ENCODE peak calls at places on chromosomes 16 and 17, in five cellular contexts. One of them, this sample, is unnamed. For H3K4me1, the result is how much of the 10 kb centered on the place peaks cover.

GRCh38 chr17:49830605-49831004 is 17.3 kb downstream of the TAC4 start:
- DNase-seq in spleen: no peak
- DNase-seq in IMR-90: no peak
- DNase-seq in Peyer's patch: no peak
- DNase-seq in body of pancreas: no peak
- DNase-seq in this sample: no peak

GRCh38 chr17:61458491-61459433 is 6.5 kb downstream of the TBX4 start:
- DNase-seq in Peyer's patch: no peak
- DNase-seq in body of pancreas: no peak
- DNase-seq in spleen: no peak
- DNase-seq in IMR-90: no peak
- DNase-seq in this sample: no peak

GRCh38 chr16:59432934-59433333 is 698.8 kb upstream of the GOT2 start:
- DNase-seq in IMR-90: no peak
- DNase-seq in body of pancreas: no peak
- DNase-seq in Peyer's patch: no peak
- DNase-seq in spleen: no peak
- DNase-seq in this sample: no peak

GRCh38 chr16:19289805-19290490 is 4.4 kb downstream of the CLEC19A start:
- DNase-seq in body of pancreas: peak
- DNase-seq in Peyer's patch: no peak
- DNase-seq in spleen: no peak
- DNase-seq in IMR-90: no peak
- DNase-seq in this sample: no peak

GRCh38 chr17:33142703-33143299 is 150.3 kb downstream of the ASIC2 start:
- DNase-seq in spleen: no peak
- DNase-seq in Peyer's patch: no peak
- DNase-seq in IMR-90: peak
- DNase-seq in body of pancreas: peak
- DNase-seq in this sample: no peak

GRCh38 chr16:85750021-85750826 is 672 bp downstream of the C16orf74 start:
- DNase-seq in body of pancreas: peak
- DNase-seq in Peyer's patch: no peak
- DNase-seq in spleen: peak
- DNase-seq in IMR-90: peak
- DNase-seq in this sample: no peak

GRCh38 chr17:19494961-19495806 is 38.5 kb upstream of the SLC47A1 start:
- DNase-seq in Peyer's patch: no peak
- DNase-seq in body of pancreas: no peak
- DNase-seq in spleen: no peak
- DNase-seq in IMR-90: no peak
- DNase-seq in this sample: no peak

GRCh38 chr17:79080349-79080748 is 5.7 kb downstream of the ENGASE start:
- DNase-seq in body of pancreas: no peak
- DNase-seq in IMR-90: no peak
- DNase-seq in spleen: peak
- DNase-seq in Peyer's patch: no peak
- DNase-seq in this sample: no peak

GRCh38 chr17:50027639-50028206 is 28.2 kb upstream of the ITGA3 start:
- DNase-seq in IMR-90: peak
- DNase-seq in body of pancreas: peak
- DNase-seq in Peyer's patch: no peak
- DNase-seq in spleen: no peak
- DNase-seq in this sample: no peak

GRCh38 chr16:77937473-77938195 is 84.7 kb upstream of the CLEC3A start:
- DNase-seq in IMR-90: peak
- DNase-seq in spleen: no peak
- DNase-seq in Peyer's patch: no peak
- DNase-seq in body of pancreas: no peak
- DNase-seq in this sample: no peak

GRCh38 chr17:79681101-79681621 is 49.6 kb upstream of the ENPP7 start:
- DNase-seq in IMR-90: no peak
- DNase-seq in body of pancreas: no peak
- DNase-seq in Peyer's patch: no peak
- DNase-seq in spleen: no peak
- DNase-seq in this sample: no peak

GRCh38 chr17:28577466-28577824 is 750 bp upstream of the ALDOC start:
- DNase-seq in Peyer's patch: no peak
- DNase-seq in body of pancreas: no peak
- DNase-seq in spleen: no peak
- DNase-seq in IMR-90: no peak
- DNase-seq in this sample: no peak

GRCh38 chr16:86472366-86472765 is 38.0 kb upstream of the FOXF1 start:
- DNase-seq in body of pancreas: no peak
- DNase-seq in spleen: no peak
- DNase-seq in IMR-90: no peak
- DNase-seq in Peyer's patch: no peak
- DNase-seq in this sample: no peak

GRCh38 chr17:9402590-9403199 is 172.9 kb downstream of the STX8 start:
- DNase-seq in Peyer's patch: no peak
- DNase-seq in spleen: no peak
- DNase-seq in IMR-90: peak
- DNase-seq in body of pancreas: peak
- DNase-seq in this sample: no peak

GRCh38 chr17:13638855-13639458 is 37.2 kb upstream of the HS3ST3A1 start:
- DNase-seq in Peyer's patch: no peak
- DNase-seq in spleen: no peak
- DNase-seq in body of pancreas: peak
- DNase-seq in IMR-90: peak
- DNase-seq in this sample: no peak

GRCh38 chr17:34319087-34319486 is at the start of gene CCL8:
- DNase-seq in IMR-90: no peak
- DNase-seq in body of pancreas: no peak
- DNase-seq in spleen: no peak
- DNase-seq in Peyer's patch: no peak
- DNase-seq in this sample: no peak

GRCh38 chr17:57324646-57325045 is 68.3 kb downstream of the MSI2 start:
- DNase-seq in spleen: no peak
- DNase-seq in Peyer's patch: no peak
- DNase-seq in body of pancreas: no peak
- DNase-seq in IMR-90: no peak
- DNase-seq in this sample: no peak

GRCh38 chr17:1360975-1361374 is 39.0 kb downstream of the YWHAE start:
- DNase-seq in Peyer's patch: no peak
- DNase-seq in body of pancreas: no peak
- DNase-seq in IMR-90: no peak
- DNase-seq in spleen: no peak
- DNase-seq in this sample: no peak

GRCh38 chr17:79834575-79835469 is 4.4 kb downstream of the CBX4 start:
- DNase-seq in IMR-90: no peak
- DNase-seq in Peyer's patch: no peak
- DNase-seq in body of pancreas: peak
- DNase-seq in spleen: peak
- DNase-seq in this sample: no peak

GRCh38 chr17:28902819-28903545 is at the start of gene DHRS13:
- DNase-seq in spleen: peak
- DNase-seq in body of pancreas: peak
- DNase-seq in Peyer's patch: peak
- DNase-seq in IMR-90: peak
- DNase-seq in this sample: peak

GRCh38 chr16:66953462-66954096 is 7.5 kb upstream of the CES3 start:
- DNase-seq in spleen: no peak
- DNase-seq in Peyer's patch: peak
- DNase-seq in IMR-90: no peak
- DNase-seq in body of pancreas: no peak
- DNase-seq in this sample: no peak

GRCh38 chr16:55559233-55559632 is 7.3 kb upstream of the CAPNS2 start:
- DNase-seq in IMR-90: peak
- DNase-seq in spleen: no peak
- DNase-seq in body of pancreas: no peak
- DNase-seq in Peyer's patch: no peak
- DNase-seq in this sample: no peak

GRCh38 chr16:72722552-72722951 is 325.4 kb downstream of the ZFHX3 start:
- DNase-seq in Peyer's patch: no peak
- DNase-seq in body of pancreas: no peak
- DNase-seq in IMR-90: no peak
- DNase-seq in spleen: no peak
- DNase-seq in this sample: no peak

GRCh38 chr17:16013943-16014407 is 14.4 kb downstream of the TTC19 start:
- DNase-seq in spleen: no peak
- DNase-seq in Peyer's patch: no peak
- DNase-seq in IMR-90: peak
- DNase-seq in body of pancreas: no peak
- DNase-seq in this sample: no peak

GRCh38 chr17:68684860-68685493 is 83.8 kb upstream of the FAM20A start:
- DNase-seq in body of pancreas: no peak
- DNase-seq in Peyer's patch: no peak
- DNase-seq in spleen: no peak
- DNase-seq in IMR-90: no peak
- DNase-seq in this sample: no peak

DNA sequence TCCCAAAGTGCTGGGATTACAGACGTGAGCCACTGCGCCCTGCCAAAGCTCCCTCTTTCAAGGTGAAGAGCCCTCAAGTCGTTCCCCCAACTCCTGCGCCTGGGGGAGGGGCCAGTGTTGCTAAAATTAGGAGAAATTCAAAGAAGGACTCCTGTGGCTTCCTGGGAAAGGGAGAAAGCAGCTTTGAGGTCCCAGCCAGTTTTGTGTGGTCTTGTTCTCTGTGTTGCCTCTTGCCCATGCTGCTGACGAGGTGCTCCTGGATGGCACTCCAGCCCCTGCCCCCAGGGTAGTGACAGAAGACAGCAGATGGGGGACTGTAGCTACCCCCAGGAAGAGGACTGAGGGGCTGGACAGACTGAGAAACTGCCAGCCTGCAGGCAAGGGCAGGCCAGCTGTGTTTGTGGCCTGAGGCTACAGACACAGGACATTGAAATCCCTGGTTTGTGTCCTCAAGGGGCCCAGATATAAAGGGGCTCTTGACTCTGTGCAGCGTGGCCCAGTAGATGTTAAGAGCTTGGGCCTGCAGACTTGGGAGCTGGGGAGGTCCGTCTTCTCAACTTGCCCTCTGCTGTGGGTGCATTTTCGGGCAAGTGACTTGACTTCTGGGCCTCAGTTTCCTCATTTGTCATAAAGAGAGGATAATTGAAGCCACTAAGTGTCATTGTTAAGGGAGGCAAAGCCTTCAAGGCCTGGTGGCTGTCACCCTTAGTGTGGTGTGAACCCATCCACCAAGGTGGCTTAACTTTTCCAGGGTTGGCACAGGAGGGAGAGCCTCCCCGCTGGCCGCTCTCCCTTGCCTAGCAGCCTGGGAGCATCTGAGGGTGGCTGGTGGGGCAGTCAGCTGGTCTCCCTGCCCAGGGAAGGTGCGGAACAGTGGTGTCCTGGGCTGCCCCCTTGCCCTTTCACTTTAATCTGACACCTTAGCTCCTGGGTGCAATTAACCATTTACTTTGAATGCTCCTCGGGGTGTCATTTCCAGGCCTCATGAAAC is 4.1 kb downstream of the UBALD2 start:
- DNase-seq in spleen: no peak
- DNase-seq in IMR-90: no peak
- DNase-seq in Peyer's patch: no peak
- DNase-seq in body of pancreas: no peak
- DNase-seq in this sample: no peak
- H3K4me1 ChIP-seq in spleen: half or more
- H3K4me1 ChIP-seq in IMR-90: under half
- H3K4me1 ChIP-seq in Peyer's patch: half or more
- H3K4me1 ChIP-seq in body of pancreas: half or more
- H3K4me1 ChIP-seq in this sample: half or more

DNA sequence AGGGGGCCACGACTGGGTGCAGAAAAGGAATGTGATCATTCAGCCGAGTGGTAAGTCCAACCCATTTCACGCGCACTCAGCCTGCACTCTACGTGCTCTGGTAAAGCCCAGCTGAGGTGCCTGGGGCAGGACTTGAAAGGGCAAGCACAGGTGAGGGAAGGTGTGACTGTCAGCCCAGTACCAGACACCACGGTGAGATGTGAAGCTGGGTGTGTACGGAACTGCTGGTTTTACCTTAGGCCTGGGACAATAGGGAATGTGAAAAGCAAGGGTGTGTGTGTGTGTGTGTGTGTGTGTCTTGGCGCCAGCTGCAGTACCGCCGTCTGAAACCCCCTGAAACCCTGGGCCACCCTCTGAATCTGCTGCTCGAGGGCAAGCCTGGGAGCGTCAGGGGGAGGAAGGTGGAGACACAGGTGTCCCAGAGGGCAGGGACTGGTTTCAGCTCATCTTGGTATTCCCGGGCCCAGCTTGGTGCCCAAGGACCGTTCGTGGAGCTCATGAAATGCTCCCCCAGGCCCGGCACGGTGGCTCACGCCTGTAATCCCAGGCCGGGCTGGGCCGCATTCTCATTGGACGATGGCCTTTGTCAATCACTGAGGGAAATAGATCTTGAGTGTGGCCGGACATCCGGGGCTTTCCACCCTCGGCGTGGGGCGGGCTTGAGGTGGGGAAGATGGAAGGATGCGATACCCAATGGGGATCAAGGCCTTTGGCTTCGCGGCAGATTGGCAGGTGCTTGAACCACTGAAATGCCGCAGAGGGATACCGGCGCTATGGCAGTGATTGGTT is 27.8 kb upstream of the ST6GALNAC1 start:
- DNase-seq in IMR-90: peak
- DNase-seq in body of pancreas: peak
- DNase-seq in Peyer's patch: peak
- DNase-seq in spleen: peak
- DNase-seq in this sample: peak
- TF ChIP-seq POLR2A in IMR-90: no peak
- TF ChIP-seq POLR2A in body of pancreas: peak
- TF ChIP-seq POLR2A in Peyer's patch: no peak
- TF ChIP-seq POLR2A in spleen: no peak
- TF ChIP-seq POLR2A in this sample: no peak

GRCh38 chr16:70467113-70467512 is 12.7 kb downstream of the FCSK start:
- DNase-seq in Peyer's patch: no peak
- DNase-seq in IMR-90: no peak
- DNase-seq in spleen: no peak
- DNase-seq in body of pancreas: no peak
- DNase-seq in this sample: no peak
- H3K4me1 ChIP-seq in Peyer's patch: under half
- H3K4me1 ChIP-seq in IMR-90: under half
- H3K4me1 ChIP-seq in spleen: under half
- H3K4me1 ChIP-seq in body of pancreas: under half
- H3K4me1 ChIP-seq in this sample: under half

DNA sequence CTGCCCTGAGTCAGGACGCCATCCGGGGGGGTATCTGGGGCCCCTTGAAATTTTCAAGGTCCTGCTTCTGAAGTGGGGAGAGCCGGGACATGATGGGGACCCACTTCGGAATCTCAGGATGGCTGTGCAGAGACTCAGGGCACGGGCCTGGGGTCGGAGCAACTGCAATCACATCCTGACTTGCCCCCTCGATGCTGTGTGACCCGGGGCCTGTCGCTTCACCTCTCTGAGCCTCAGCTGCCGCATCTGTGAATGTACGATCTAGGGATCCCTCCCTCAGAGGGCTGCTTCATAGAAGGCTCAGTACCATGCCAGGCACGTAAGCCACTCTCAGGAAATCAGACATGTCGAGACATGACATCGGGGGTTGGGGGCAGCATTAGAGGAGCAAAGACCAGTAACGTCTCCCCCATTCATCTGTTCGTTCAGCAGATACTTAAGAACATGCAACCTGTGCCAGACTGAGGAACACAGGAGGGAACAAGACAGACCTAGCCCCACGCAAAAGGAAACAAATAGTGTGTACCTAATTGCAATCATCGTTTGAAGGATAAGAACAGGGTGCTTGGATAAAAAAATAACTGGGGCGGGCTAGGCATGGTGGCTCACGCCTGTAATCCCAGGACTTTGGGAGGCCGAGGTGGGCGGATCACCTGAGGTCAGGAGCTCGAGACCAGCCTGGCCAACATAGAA is 229.6 kb downstream of the PARN start:
- DNase-seq in IMR-90: no peak
- DNase-seq in spleen: no peak
- DNase-seq in body of pancreas: no peak
- DNase-seq in Peyer's patch: no peak
- DNase-seq in this sample: no peak
- TF ChIP-seq POLR2A in IMR-90: no peak
- TF ChIP-seq POLR2A in spleen: no peak
- TF ChIP-seq POLR2A in body of pancreas: no peak
- TF ChIP-seq POLR2A in Peyer's patch: no peak
- TF ChIP-seq POLR2A in this sample: no peak

This sample was measured in suprapubic skin.